ENCODE peak calls at places on chromosomes 4 and X, in ten cellular contexts. J is NCI-H774, Q is HEK293T, F is neural crest cell, N is occipital lobe, B is NCI-H460, O is AG09309, E is fibroblast of pulmonary artery, G is tibial artery, X is HS-5. M is an unnamed sample.

GRCh38 chrX:7083468-7084396 is 63.8 kb upstream of the STS start:
- DNase-seq in J (no peak), Q (no peak), F (no peak), N (no peak), B (no peak), O (peak; percentile 84), E (peak; percentile 78), G (no peak), X (peak; percentile 76), M (peak; percentile 17)

GRCh38 chr4:10144971-10145370 is 28.4 kb upstream of the WDR1 start:
- DNase-seq in J (no peak), Q (no peak), F (no peak), N (no peak), B (no peak), O (no peak), E (no peak), G (no peak), X (no peak), M (no peak)

GRCh38 chrX:50635811-50636365 is 165.3 kb upstream of the DGKK start:
- DNase-seq in J (no peak), Q (no peak), F (no peak), N (no peak), B (no peak), O (no peak), E (no peak), G (no peak), X (no peak), M (no peak)

GRCh38 chrX:74925210-74926088 is at the start of gene NEXMIF:
- DNase-seq in J (no peak), Q (peak; percentile 62), F (no peak), N (peak; percentile 9), B (peak; percentile 27), O (no peak), E (peak; percentile 7), G (no peak), X (peak; percentile 0), M (no peak)

GRCh38 chr4:10162341-10163000 is 45.9 kb upstream of the WDR1 start:
- DNase-seq in J (no peak), Q (no peak), F (no peak), N (no peak), B (no peak), O (no peak), E (no peak), G (no peak), X (no peak), M (no peak)

GRCh38 chr4:81454953-81455352 is 16.8 kb downstream of the RASGEF1B start:
- DNase-seq in J (no peak), Q (no peak), F (no peak), N (no peak), B (no peak), O (no peak), E (no peak), G (no peak), X (no peak), M (no peak)

GRCh38 chr4:153207027-153207426 is 2.8 kb downstream of the TRIM2 start:
- DNase-seq in J (no peak), Q (no peak), F (no peak), N (no peak), B (no peak), O (no peak), E (no peak), G (no peak), X (no peak), M (no peak)

GRCh38 chrX:97363843-97364242 is 480.1 kb downstream of the RPA4 start:
- DNase-seq in J (no peak), Q (no peak), F (no peak), N (no peak), B (no peak), O (no peak), E (no peak), G (no peak), X (no peak), M (no peak)

GRCh38 chr4:68375667-68376559 is 26.0 kb upstream of the YTHDC1 start:
- DNase-seq in J (no peak), Q (peak; percentile 55), F (peak; percentile 6), N (peak; percentile 41), B (peak; percentile 57), O (peak; percentile 51), E (peak; percentile 71), G (no peak), X (no peak), M (no peak)

GRCh38 chr4:6180841-6181631 is 19.3 kb downstream of the JAKMIP1 start:
- DNase-seq in J (no peak), Q (no peak), F (no peak), N (no peak), B (no peak), O (no peak), E (no peak), G (no peak), X (no peak), M (peak; percentile 21)

GRCh38 chrX:63330681-63331080 is 20.5 kb downstream of the SPIN4 start:
- DNase-seq in J (no peak), Q (no peak), F (no peak), N (no peak), B (no peak), O (no peak), E (no peak), G (no peak), X (no peak), M (peak; percentile 14)

GRCh38 chr4:124459922-124460301 is 252.6 kb downstream of the ANKRD50 start:
- DNase-seq in J (no peak), Q (no peak), F (no peak), N (no peak), B (no peak), O (no peak), E (peak; percentile 83), G (no peak), X (no peak), M (no peak)

GRCh38 chrX:69066021-69066757 is 99.1 kb downstream of the PJA1 start:
- DNase-seq in J (no peak), Q (no peak), F (no peak), N (no peak), B (no peak), O (no peak), E (no peak), G (no peak), X (no peak), M (no peak)

M was measured in natural killer cell.